ENCODE peak calls at places on chromosomes 3 and 15, in four cellular contexts. H is AML-193, Y is left cardiac atrium, P is HFF-Myc. B is an unnamed sample.

GRCh38 chr15:75929799-75930565 is 26.3 kb downstream of the FBXO22 start:
- DNase-seq in Y (no peak), P (no peak), H (no peak), B (no peak)

GRCh38 chr15:42133892-42134502 is 22.4 kb downstream of the PLA2G4F start:
- DNase-seq in P (no peak), H (peak), Y (no peak), B (peak)

GRCh38 chr3:35184775-35185174 is 454.6 kb upstream of the ARPP21 start:
- DNase-seq in H (peak), Y (no peak), P (no peak), B (peak)

GRCh38 chr15:32691316-32692032 is 26.3 kb upstream of the GREM1 start:
- DNase-seq in P (no peak), H (no peak), Y (no peak), B (no peak)

GRCh38 chr3:71006810-71007785 is 576.4 kb downstream of the FOXP1 start:
- DNase-seq in Y (no peak), P (no peak), H (peak), B (peak)

GRCh38 chr3:127442551-127442950 is 148.0 kb downstream of the TPRA1 start:
- DNase-seq in Y (peak), P (no peak), H (no peak), B (no peak)

GRCh38 chr15:28023933-28024888 is 74.9 kb downstream of the OCA2 start:
- DNase-seq in Y (no peak), H (no peak), P (no peak), B (peak)

GRCh38 chr3:40116478-40117162 is 192.9 kb upstream of the EIF1B start:
- DNase-seq in H (no peak), P (no peak), Y (no peak), B (no peak)

GRCh38 chr3:108090701-108091497 is at the start of gene CD47:
- DNase-seq in P (peak), H (peak), Y (peak), B (peak)

GRCh38 chr3:168071535-168071934 is 24.2 kb downstream of the GOLIM4 start:
- DNase-seq in P (peak), H (no peak), Y (no peak), B (no peak)

GRCh38 chr15:93042691-93043378 is 46.2 kb downstream of the RGMA start:
- DNase-seq in P (no peak), H (no peak), Y (peak), B (no peak)